ENCODE peak calls at places on chromosomes 12 and 14, in eight cellular contexts. Z is psoas muscle, Q is MG63, X is body of pancreas, E is left lung, H is IMR-90, V is right lobe of liver, D is GM23248. I is an unnamed sample. For H3K36me3 and H3K27me3, the result is how much of the 10 kb centered on the place peaks cover.

GRCh38 chr14:51939727-51940126 is 49.6 kb upstream of the RTRAF start:
- DNase-seq in V (no peak), E (no peak), X (peak), Z (no peak), Q (no peak), H (peak), D (no peak), I (peak)

GRCh38 chr12:25264862-25265261 is 14.1 kb upstream of the KRAS start:
- DNase-seq in X (no peak), H (no peak), D (no peak), V (no peak), Z (no peak), E (no peak), Q (no peak), I (no peak)

GRCh38 chr12:9132008-9132535 is 16.4 kb upstream of the A2M start:
- DNase-seq in D (no peak), E (no peak), X (no peak), V (peak), Q (no peak), H (no peak), Z (no peak), I (no peak)

GRCh38 chr12:116861331-116861730 is 19.9 kb downstream of the HRK start:
- DNase-seq in E (no peak), Q (peak), H (peak), D (peak), Z (peak), X (peak), V (no peak), I (peak)

GRCh38 chr14:58287607-58288042 is 10.7 kb upstream of the ARID4A start:
- DNase-seq in H (no peak), D (no peak), X (no peak), E (no peak), Q (no peak), V (peak), Z (no peak), I (no peak)

GRCh38 chr12:67649165-67650126 is 901 bp downstream of the DYRK2 start:
- DNase-seq in D (peak), V (peak), E (peak), X (peak), Z (peak), H (no peak), Q (peak), I (peak)

GRCh38 chr12:15186593-15186992 is 34.6 kb downstream of the RERG start:
- DNase-seq in Q (no peak), V (no peak), D (no peak), E (no peak), H (no peak), X (no peak), Z (no peak), I (peak)

GRCh38 chr14:77316872-77317271 is 3.8 kb downstream of the POMT2 start:
- DNase-seq in X (peak), Z (peak), D (no peak), V (peak), E (no peak), H (no peak), Q (no peak), I (no peak)

GRCh38 chr12:109885616-109886015 is 5.3 kb upstream of the GLTP start:
- DNase-seq in Q (no peak), E (no peak), D (no peak), X (no peak), Z (no peak), V (no peak), H (peak), I (no peak)

GRCh38 chr12:116492703-116493324 is 66.4 kb upstream of the MAP1LC3B2 start:
- DNase-seq in E (no peak), H (peak), X (no peak), Z (no peak), V (no peak), Q (peak), D (peak), I (no peak)

GRCh38 chr12:19485240-19485639 is 45.9 kb downstream of the AEBP2 start:
- DNase-seq in D (no peak), H (no peak), Q (no peak), X (no peak), Z (no peak), V (no peak), E (no peak), I (no peak)

GRCh38 chr14:55799523-55800095 is 219.6 kb downstream of the KTN1 start:
- DNase-seq in E (no peak), X (no peak), D (no peak), V (no peak), Q (no peak), Z (no peak), H (no peak), I (no peak)

GRCh38 chr12:91926810-91927209 is 218.8 kb downstream of the BTG1 start:
- DNase-seq in D (peak), H (peak), Q (no peak), Z (no peak), E (no peak), V (no peak), X (no peak), I (no peak)

GRCh38 chr14:92528486-92529100 is 15.0 kb downstream of the RIN3 start:
- DNase-seq in H (no peak), Q (no peak), D (no peak), X (no peak), E (no peak), Z (no peak), V (no peak), I (no peak)
- H3K36me3 ChIP-seq in H (under half), Q (under half), D (under half), X (under half), E (under half), Z (under half), V (under half), I (under half)

GRCh38 chr12:76486011-76486410 is 73.6 kb downstream of the OSBPL8 start:
- DNase-seq in V (no peak), Q (no peak), H (no peak), Z (no peak), X (no peak), D (no peak), E (no peak), I (no peak)
- H3K27me3 ChIP-seq in V (under half), Q (under half), H (under half), Z (under half), X (under half), D (under half), E (under half), I (under half)

GRCh38 chr14:74667758-74668157 is 45.1 kb downstream of the AREL1 start:
- DNase-seq in H (peak), E (no peak), X (no peak), Z (no peak), V (no peak), D (peak), Q (no peak), I (no peak)
- H3K36me3 ChIP-seq in H (under half), E (under half), X (under half), Z (under half), V (under half), D (under half), Q (under half), I (half or more)

GRCh38 chr14:94397279-94397898 is 9.0 kb upstream of the SERPINA1 start:
- DNase-seq in X (no peak), Z (no peak), H (no peak), E (no peak), Q (no peak), D (no peak), V (no peak), I (no peak)
- H3K27me3 ChIP-seq in X (under half), Z (under half), H (under half), E (under half), Q (under half), D (under half), V (under half), I (under half)

GRCh38 chr14:69237142-69237541 is 22.8 kb upstream of the GALNT16 start:
- DNase-seq in Q (no peak), H (no peak), X (no peak), Z (no peak), E (no peak), V (no peak), D (no peak), I (no peak)
- H3K36me3 ChIP-seq in Q (under half), H (under half), X (under half), Z (under half), E (under half), V (under half), D (under half), I (under half)

DNA sequence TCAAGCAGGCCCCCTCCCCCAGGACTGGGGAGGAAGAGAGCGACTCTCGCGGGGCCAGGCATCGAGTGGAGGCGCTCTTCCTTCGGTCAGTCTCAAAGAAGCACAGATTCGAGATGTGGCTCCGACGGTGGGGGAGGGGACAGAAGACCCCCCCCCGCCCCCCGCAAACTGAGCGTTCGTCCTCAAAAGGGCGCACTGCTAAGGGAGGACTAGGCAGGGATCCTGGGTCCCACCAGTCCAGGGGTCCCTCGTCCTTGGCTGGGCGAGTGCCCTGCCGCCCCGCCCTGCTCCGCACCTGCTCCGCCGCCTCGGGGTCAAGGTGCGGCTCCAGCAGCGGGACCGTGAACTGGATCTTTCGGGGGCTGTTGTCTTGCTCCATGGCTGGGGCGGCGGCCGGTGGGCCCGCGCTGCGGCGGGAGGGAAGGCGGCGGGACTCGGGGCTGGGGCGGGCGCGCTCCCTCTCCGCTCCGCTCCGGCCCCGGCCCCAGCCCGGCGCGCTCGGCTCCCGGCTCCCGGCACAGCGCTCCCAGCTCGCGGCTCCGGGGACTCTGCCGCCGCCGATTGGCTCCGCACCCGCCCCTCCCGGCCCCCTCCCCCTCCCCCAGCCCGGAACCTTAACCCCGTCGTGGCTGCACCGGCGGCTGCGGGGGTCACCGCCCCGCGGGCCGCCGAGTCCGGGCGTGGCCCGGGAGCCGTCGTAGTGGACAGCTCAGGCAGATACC is at the start of gene PPP1R1A:
- DNase-seq in X (peak), H (no peak), Q (no peak), D (peak), Z (peak), V (peak), E (no peak), I (no peak)
- H3K27me3 ChIP-seq in X (under half), H (half or more), Q (under half), D (half or more), Z (under half), V (under half), E (half or more), I (under half)

GRCh38 chr12:48640854-48641253 is 41.2 kb downstream of the KANSL2 start:
- DNase-seq in D (no peak), X (no peak), Q (no peak), V (no peak), E (no peak), H (no peak), Z (no peak), I (no peak)

GRCh38 chr12:48640428-48640827 is 41.6 kb downstream of the KANSL2 start:
- DNase-seq in E (no peak), X (no peak), Q (no peak), Z (no peak), H (no peak), D (no peak), V (no peak), I (no peak)

DNA sequence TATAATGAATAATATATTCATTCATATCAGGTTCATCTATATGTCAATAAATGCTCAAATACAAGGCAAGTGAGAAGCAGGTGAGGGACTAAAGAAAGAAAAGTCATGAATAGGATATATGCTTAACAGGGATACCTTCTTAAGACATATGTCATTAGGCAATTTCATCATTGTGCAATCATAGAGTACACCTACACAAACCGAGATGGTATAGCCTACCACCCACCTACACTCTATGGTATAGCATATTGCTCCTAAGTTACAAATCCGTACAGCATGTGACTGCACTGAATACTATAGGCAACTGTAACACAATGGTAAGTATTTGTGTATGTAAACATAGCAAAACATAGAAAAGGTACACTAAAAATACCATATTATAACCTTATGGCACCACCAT is 39.0 kb downstream of the KANSL2 start:
- DNase-seq in X (no peak), H (no peak), D (no peak), E (no peak), Q (no peak), Z (no peak), V (no peak), I (no peak)
- H3K36me3 ChIP-seq in X (under half), H (under half), D (under half), E (under half), Q (under half), Z (under half), V (under half), I (under half)

GRCh38 chr12:105156260-105156659 is 48.7 kb downstream of the WASHC4 start:
- DNase-seq in Q (no peak), D (no peak), X (no peak), Z (no peak), V (no peak), H (no peak), E (no peak), I (no peak)
- H3K27me3 ChIP-seq in Q (under half), D (under half), X (under half), Z (under half), V (under half), H (under half), E (under half), I (under half)

I was measured in SJCRH30.